ENCODE peak calls at places on chromosomes 6 and 20, in ten cellular contexts. One of them, this sample, is unnamed.

GRCh38 chr6:158357570-158358216 is 45.4 kb downstream of the TULP4 start:
- DNase-seq in DND-41: no peak
- DNase-seq in CD8-positive, alpha-beta T cell: no peak
- DNase-seq in heart right ventricle: no peak
- DNase-seq in SK-N-SH: no peak
- DNase-seq in tibial nerve: no peak
- DNase-seq in ascending aorta: no peak
- DNase-seq in Panc1: no peak
- DNase-seq in heart left ventricle: no peak
- DNase-seq in Peyer's patch: no peak
- DNase-seq in this sample: no peak

GRCh38 chr6:113530769-113531168 is 326.4 kb upstream of the MARCKS start:
- DNase-seq in DND-41: no peak
- DNase-seq in CD8-positive, alpha-beta T cell: no peak
- DNase-seq in heart right ventricle: no peak
- DNase-seq in SK-N-SH: no peak
- DNase-seq in tibial nerve: no peak
- DNase-seq in ascending aorta: no peak
- DNase-seq in Panc1: peak; percentile 22
- DNase-seq in heart left ventricle: no peak
- DNase-seq in Peyer's patch: no peak
- DNase-seq in this sample: no peak

GRCh38 chr6:40353197-40353966 is 233.8 kb downstream of the LRFN2 start:
- DNase-seq in DND-41: peak; percentile 2
- DNase-seq in CD8-positive, alpha-beta T cell: no peak
- DNase-seq in heart right ventricle: no peak
- DNase-seq in SK-N-SH: no peak
- DNase-seq in tibial nerve: no peak
- DNase-seq in ascending aorta: no peak
- DNase-seq in Panc1: no peak
- DNase-seq in heart left ventricle: no peak
- DNase-seq in Peyer's patch: no peak
- DNase-seq in this sample: peak; percentile 15

GRCh38 chr6:29926795-29927427 is 15.4 kb upstream of the HLA-A start:
- DNase-seq in DND-41: peak; percentile 84
- DNase-seq in CD8-positive, alpha-beta T cell: peak; percentile 83
- DNase-seq in heart right ventricle: peak; percentile 77
- DNase-seq in SK-N-SH: no peak
- DNase-seq in tibial nerve: peak; percentile 38
- DNase-seq in ascending aorta: no peak
- DNase-seq in Panc1: no peak
- DNase-seq in heart left ventricle: peak; percentile 76
- DNase-seq in Peyer's patch: peak; percentile 89
- DNase-seq in this sample: peak; percentile 70

GRCh38 chr6:13013681-13014550 is 297.3 kb downstream of the PHACTR1 start:
- DNase-seq in DND-41: no peak
- DNase-seq in CD8-positive, alpha-beta T cell: no peak
- DNase-seq in heart right ventricle: peak; percentile 12
- DNase-seq in SK-N-SH: peak; percentile 76
- DNase-seq in tibial nerve: no peak
- DNase-seq in ascending aorta: no peak
- DNase-seq in Panc1: no peak
- DNase-seq in heart left ventricle: no peak
- DNase-seq in Peyer's patch: no peak
- DNase-seq in this sample: no peak

GRCh38 chr6:106927531-106928398 is 46.8 kb downstream of the CD24 start:
- DNase-seq in DND-41: peak; percentile 69
- DNase-seq in CD8-positive, alpha-beta T cell: no peak
- DNase-seq in heart right ventricle: peak; percentile 23
- DNase-seq in SK-N-SH: no peak
- DNase-seq in tibial nerve: no peak
- DNase-seq in ascending aorta: no peak
- DNase-seq in Panc1: no peak
- DNase-seq in heart left ventricle: peak; percentile 9
- DNase-seq in Peyer's patch: peak; percentile 53
- DNase-seq in this sample: no peak

GRCh38 chr6:110858562-110859214 is 15.9 kb upstream of the AMD1 start:
- DNase-seq in DND-41: peak; percentile 14
- DNase-seq in CD8-positive, alpha-beta T cell: no peak
- DNase-seq in heart right ventricle: no peak
- DNase-seq in SK-N-SH: no peak
- DNase-seq in tibial nerve: no peak
- DNase-seq in ascending aorta: no peak
- DNase-seq in Panc1: no peak
- DNase-seq in heart left ventricle: no peak
- DNase-seq in Peyer's patch: no peak
- DNase-seq in this sample: no peak

GRCh38 chr20:64153410-64153809 is 10.8 kb upstream of the MYT1 start:
- DNase-seq in DND-41: no peak
- DNase-seq in CD8-positive, alpha-beta T cell: no peak
- DNase-seq in heart right ventricle: no peak
- DNase-seq in SK-N-SH: no peak
- DNase-seq in tibial nerve: no peak
- DNase-seq in ascending aorta: no peak
- DNase-seq in Panc1: no peak
- DNase-seq in heart left ventricle: no peak
- DNase-seq in Peyer's patch: no peak
- DNase-seq in this sample: no peak

GRCh38 chr20:64232794-64233193 is 22.8 kb upstream of the PCMTD2 start:
- DNase-seq in DND-41: peak; percentile 38
- DNase-seq in CD8-positive, alpha-beta T cell: no peak
- DNase-seq in heart right ventricle: peak; percentile 46
- DNase-seq in SK-N-SH: no peak
- DNase-seq in tibial nerve: no peak
- DNase-seq in ascending aorta: no peak
- DNase-seq in Panc1: no peak
- DNase-seq in heart left ventricle: no peak
- DNase-seq in Peyer's patch: no peak
- DNase-seq in this sample: no peak

GRCh38 chr6:131678401-131678800 is 22.8 kb downstream of the OR2A4 start:
- DNase-seq in DND-41: no peak
- DNase-seq in CD8-positive, alpha-beta T cell: no peak
- DNase-seq in heart right ventricle: no peak
- DNase-seq in SK-N-SH: no peak
- DNase-seq in tibial nerve: no peak
- DNase-seq in ascending aorta: no peak
- DNase-seq in Panc1: no peak
- DNase-seq in heart left ventricle: no peak
- DNase-seq in Peyer's patch: no peak
- DNase-seq in this sample: no peak

GRCh38 chr20:47230811-47231256 is 125.7 kb downstream of the ZMYND8 start:
- DNase-seq in DND-41: no peak
- DNase-seq in CD8-positive, alpha-beta T cell: no peak
- DNase-seq in heart right ventricle: no peak
- DNase-seq in SK-N-SH: no peak
- DNase-seq in tibial nerve: no peak
- DNase-seq in ascending aorta: no peak
- DNase-seq in Panc1: no peak
- DNase-seq in heart left ventricle: no peak
- DNase-seq in Peyer's patch: no peak
- DNase-seq in this sample: no peak

GRCh38 chr20:62650551-62651284 is 8.4 kb downstream of the SLCO4A1 start:
- DNase-seq in DND-41: no peak
- DNase-seq in CD8-positive, alpha-beta T cell: no peak
- DNase-seq in heart right ventricle: no peak
- DNase-seq in SK-N-SH: no peak
- DNase-seq in tibial nerve: no peak
- DNase-seq in ascending aorta: no peak
- DNase-seq in Panc1: no peak
- DNase-seq in heart left ventricle: no peak
- DNase-seq in Peyer's patch: no peak
- DNase-seq in this sample: no peak
- H3K4me1 ChIP-seq in DND-41: no peaks in the 10 kb centered on the region
- H3K4me1 ChIP-seq in CD8-positive, alpha-beta T cell: peaks cover 24% of the 10 kb centered on the region
- H3K4me1 ChIP-seq in heart right ventricle: peaks cover 16% of the 10 kb centered on the region
- H3K4me1 ChIP-seq in SK-N-SH: peaks cover 83% of the 10 kb centered on the region
- H3K4me1 ChIP-seq in tibial nerve: peaks cover 5% of the 10 kb centered on the region
- H3K4me1 ChIP-seq in ascending aorta: peaks cover 14% of the 10 kb centered on the region
- H3K4me1 ChIP-seq in Panc1: peaks cover 95% of the 10 kb centered on the region
- H3K4me1 ChIP-seq in heart left ventricle: peaks cover 21% of the 10 kb centered on the region
- H3K4me1 ChIP-seq in Peyer's patch: peaks cover 45% of the 10 kb centered on the region
- H3K4me1 ChIP-seq in this sample: peaks cover 38% of the 10 kb centered on the region

DNA sequence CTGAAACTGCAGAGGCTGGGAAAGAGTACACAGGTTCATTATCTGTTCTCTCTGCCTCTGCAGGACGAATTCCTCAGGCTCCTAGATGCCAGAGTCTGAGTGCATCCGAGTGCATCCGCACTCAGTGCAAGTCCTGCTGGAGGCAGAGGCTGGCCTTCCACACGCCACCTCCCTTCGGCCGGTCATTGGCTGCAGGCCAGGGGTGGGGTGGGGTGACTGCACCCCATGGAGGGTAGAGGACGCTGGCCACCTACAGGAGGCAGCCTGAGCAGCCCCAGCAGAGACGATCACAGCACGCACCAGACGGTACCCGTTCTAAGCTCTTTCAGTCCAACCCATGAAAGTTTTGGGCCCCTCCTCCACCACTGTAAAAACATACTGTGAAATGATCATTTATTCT is 11.7 kb downstream of the SFT2D1 start:
- DNase-seq in DND-41: no peak
- DNase-seq in CD8-positive, alpha-beta T cell: no peak
- DNase-seq in heart right ventricle: peak; percentile 71
- DNase-seq in SK-N-SH: peak; percentile 94
- DNase-seq in tibial nerve: no peak
- DNase-seq in ascending aorta: no peak
- DNase-seq in Panc1: no peak
- DNase-seq in heart left ventricle: peak; percentile 73
- DNase-seq in Peyer's patch: peak; percentile 76
- DNase-seq in this sample: no peak
- TF ChIP-seq CTCF in DND-41: no peak
- TF ChIP-seq CTCF in CD8-positive, alpha-beta T cell: no peak
- TF ChIP-seq CTCF in heart right ventricle: peak; percentile 53
- TF ChIP-seq CTCF in SK-N-SH: peak; percentile 38
- TF ChIP-seq CTCF in tibial nerve: no peak
- TF ChIP-seq CTCF in ascending aorta: no peak
- TF ChIP-seq CTCF in Panc1: no peak
- TF ChIP-seq CTCF in heart left ventricle: peak; percentile 22
- TF ChIP-seq CTCF in Peyer's patch: no peak
- TF ChIP-seq CTCF in this sample: no peak

DNA sequence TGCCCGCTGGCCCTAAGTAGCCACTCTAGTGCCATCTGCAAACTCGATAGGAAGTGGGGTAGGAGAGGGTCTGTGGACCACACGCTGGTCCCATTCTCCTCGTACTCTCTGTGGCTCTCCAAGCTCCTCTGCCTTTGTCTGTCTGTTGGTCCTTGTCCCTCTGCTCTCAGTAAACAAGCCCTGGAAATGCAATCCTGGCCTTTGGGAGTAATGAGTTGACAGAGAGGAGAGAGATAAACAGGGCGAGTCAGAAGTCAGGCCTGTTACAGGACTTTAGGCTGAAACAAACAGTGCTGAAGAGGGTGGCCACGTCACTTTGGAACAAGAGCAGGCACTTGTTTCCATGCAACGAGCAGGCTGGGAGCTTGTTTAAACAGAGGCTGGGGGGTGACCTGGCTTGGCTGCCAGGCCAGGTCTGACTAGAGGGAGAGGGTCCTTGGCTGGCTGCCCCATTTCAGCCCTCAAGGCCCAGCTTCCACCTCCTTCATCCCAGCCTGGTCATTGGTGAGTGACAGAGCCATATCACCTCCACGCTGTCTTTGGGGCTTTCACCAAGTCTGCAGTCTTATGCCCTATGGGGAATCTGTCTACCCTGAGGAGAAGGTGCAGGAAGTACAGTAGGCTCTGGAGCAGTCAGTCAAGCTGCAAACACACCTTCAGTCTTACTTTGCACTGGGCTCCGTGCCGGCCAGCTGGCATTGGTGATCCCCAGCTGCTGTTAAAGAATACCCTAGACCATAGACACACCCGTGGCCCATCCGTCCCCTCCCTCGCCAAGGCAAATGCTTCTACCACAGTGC is 22.6 kb downstream of the FOXP4 start:
- DNase-seq in DND-41: no peak
- DNase-seq in CD8-positive, alpha-beta T cell: no peak
- DNase-seq in heart right ventricle: no peak
- DNase-seq in SK-N-SH: no peak
- DNase-seq in tibial nerve: no peak
- DNase-seq in ascending aorta: no peak
- DNase-seq in Panc1: no peak
- DNase-seq in heart left ventricle: no peak
- DNase-seq in Peyer's patch: no peak
- DNase-seq in this sample: peak; percentile 83
- H3K27ac ChIP-seq in DND-41: no peak overlapping the region
- H3K27ac ChIP-seq in CD8-positive, alpha-beta T cell: no peak overlapping the region
- H3K27ac ChIP-seq in heart right ventricle: peak overlapping the region; percentile 17
- H3K27ac ChIP-seq in SK-N-SH: no peak overlapping the region
- H3K27ac ChIP-seq in tibial nerve: peak overlapping the region; percentile 75
- H3K27ac ChIP-seq in ascending aorta: no peak overlapping the region
- H3K27ac ChIP-seq in Panc1: no peak overlapping the region
- H3K27ac ChIP-seq in heart left ventricle: peak overlapping the region; percentile 56
- H3K27ac ChIP-seq in Peyer's patch: no peak overlapping the region
- H3K27ac ChIP-seq in this sample: no peak overlapping the region

GRCh38 chr6:50836231-50836630 is 17.6 kb downstream of the TFAP2B start:
- DNase-seq in DND-41: no peak
- DNase-seq in CD8-positive, alpha-beta T cell: no peak
- DNase-seq in heart right ventricle: no peak
- DNase-seq in SK-N-SH: no peak
- DNase-seq in tibial nerve: no peak
- DNase-seq in ascending aorta: no peak
- DNase-seq in Panc1: no peak
- DNase-seq in heart left ventricle: no peak
- DNase-seq in Peyer's patch: no peak
- DNase-seq in this sample: no peak

GRCh38 chr6:50831216-50831615 is 12.5 kb downstream of the TFAP2B start:
- DNase-seq in DND-41: no peak
- DNase-seq in CD8-positive, alpha-beta T cell: no peak
- DNase-seq in heart right ventricle: no peak
- DNase-seq in SK-N-SH: no peak
- DNase-seq in tibial nerve: no peak
- DNase-seq in ascending aorta: no peak
- DNase-seq in Panc1: no peak
- DNase-seq in heart left ventricle: no peak
- DNase-seq in Peyer's patch: no peak
- DNase-seq in this sample: no peak

GRCh38 chr6:50837589-50838445 is 19.1 kb downstream of the TFAP2B start:
- DNase-seq in DND-41: no peak
- DNase-seq in CD8-positive, alpha-beta T cell: no peak
- DNase-seq in heart right ventricle: no peak
- DNase-seq in SK-N-SH: no peak
- DNase-seq in tibial nerve: no peak
- DNase-seq in ascending aorta: no peak
- DNase-seq in Panc1: no peak
- DNase-seq in heart left ventricle: no peak
- DNase-seq in Peyer's patch: no peak
- DNase-seq in this sample: no peak

GRCh38 chr6:50832912-50833311 is 14.2 kb downstream of the TFAP2B start:
- DNase-seq in DND-41: no peak
- DNase-seq in CD8-positive, alpha-beta T cell: no peak
- DNase-seq in heart right ventricle: no peak
- DNase-seq in SK-N-SH: no peak
- DNase-seq in tibial nerve: no peak
- DNase-seq in ascending aorta: no peak
- DNase-seq in Panc1: no peak
- DNase-seq in heart left ventricle: no peak
- DNase-seq in Peyer's patch: no peak
- DNase-seq in this sample: no peak

DNA sequence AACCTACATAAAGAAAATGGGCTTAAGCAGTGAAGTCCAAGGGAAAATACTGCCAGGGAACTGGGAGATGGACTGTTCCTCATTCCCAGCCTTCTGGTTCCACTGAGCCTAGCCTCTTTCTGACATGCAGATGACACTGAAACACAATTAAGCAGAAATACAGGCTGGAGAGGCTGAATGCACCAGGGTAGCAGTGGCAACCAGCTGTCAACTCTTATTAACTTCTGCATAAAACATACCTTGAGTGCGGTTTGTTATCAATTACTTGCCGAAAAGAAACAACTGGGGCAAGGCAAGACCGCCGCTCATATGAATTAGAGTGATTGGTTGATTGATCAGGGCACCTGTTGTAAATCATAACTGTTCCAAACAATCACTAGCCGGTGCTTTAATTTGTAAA is 16.3 kb downstream of the TFAP2B start:
- DNase-seq in DND-41: no peak
- DNase-seq in CD8-positive, alpha-beta T cell: no peak
- DNase-seq in heart right ventricle: no peak
- DNase-seq in SK-N-SH: no peak
- DNase-seq in tibial nerve: no peak
- DNase-seq in ascending aorta: no peak
- DNase-seq in Panc1: no peak
- DNase-seq in heart left ventricle: no peak
- DNase-seq in Peyer's patch: no peak
- DNase-seq in this sample: no peak
- H3K4me1 ChIP-seq in DND-41: no peaks in the 10 kb centered on the region
- H3K4me1 ChIP-seq in CD8-positive, alpha-beta T cell: no peaks in the 10 kb centered on the region
- H3K4me1 ChIP-seq in heart right ventricle: no peaks in the 10 kb centered on the region
- H3K4me1 ChIP-seq in SK-N-SH: peaks cover 54% of the 10 kb centered on the region
- H3K4me1 ChIP-seq in tibial nerve: no peaks in the 10 kb centered on the region
- H3K4me1 ChIP-seq in ascending aorta: no peaks in the 10 kb centered on the region
- H3K4me1 ChIP-seq in Panc1: no peaks in the 10 kb centered on the region
- H3K4me1 ChIP-seq in heart left ventricle: no peaks in the 10 kb centered on the region
- H3K4me1 ChIP-seq in Peyer's patch: no peaks in the 10 kb centered on the region
- H3K4me1 ChIP-seq in this sample: no peaks in the 10 kb centered on the region

This sample was measured in lung.